ENCODE peak calls at places on chromosome 7, in four cellular contexts. R is AG04450, N is suprapubic skin, I is HL-60. S is an unnamed sample.

GRCh38 chr7:98429799-98430198 is 28.9 kb upstream of the BAIAP2L1 start:
- DNase-seq in I (no peak), R (no peak), N (no peak), S (no peak)

GRCh38 chr7:138606251-138606650 is 94.9 kb downstream of the SVOPL start:
- DNase-seq in I (no peak), R (no peak), N (no peak), S (no peak)

GRCh38 chr7:142381727-142382409 is 124.0 kb upstream of the PRSS58 start:
- DNase-seq in N (no peak), R (no peak), I (no peak), S (no peak)

GRCh38 chr7:151814400-151814914 is 62.5 kb downstream of the PRKAG2 start:
- DNase-seq in N (no peak), R (no peak), I (no peak), S (no peak)

GRCh38 chr7:128454808-128455555 is 696 bp upstream of the HILPDA start:
- DNase-seq in R (no peak), I (no peak), N (no peak), S (peak; percentile 71)

GRCh38 chr7:151592868-151593486 is 73.3 kb upstream of the RHEB start:
- DNase-seq in I (no peak), N (no peak), R (peak; percentile 73), S (peak; percentile 97)

GRCh38 chr7:47088329-47089067 is 493.4 kb downstream of the TNS3 start:
- DNase-seq in I (peak; percentile 11), R (no peak), N (no peak), S (peak; percentile 78)

GRCh38 chr7:139594911-139595476 is 71.5 kb downstream of the CLEC2L start:
- DNase-seq in R (no peak), N (no peak), I (no peak), S (no peak)

GRCh38 chr7:47404005-47404404 is 177.9 kb downstream of the TNS3 start:
- DNase-seq in I (no peak), N (peak; percentile 29), R (no peak), S (no peak)

GRCh38 chr7:110253083-110253482 is 837.8 kb upstream of the LRRN3 start:
- DNase-seq in I (no peak), R (no peak), N (no peak), S (no peak)

GRCh38 chr7:143245123-143245522 is 18.1 kb upstream of the GSTK1 start:
- DNase-seq in I (peak; percentile 64), R (no peak), N (no peak), S (peak; percentile 10)

GRCh38 chr7:5702876-5703571 is 78.4 kb downstream of the RNF216 start:
- DNase-seq in I (no peak), N (no peak), R (no peak), S (no peak)

GRCh38 chr7:90897961-90898469 is 301.9 kb downstream of the CDK14 start:
- DNase-seq in R (no peak), I (no peak), N (no peak), S (peak; percentile 17)

GRCh38 chr7:139830292-139830691 is 1.2 kb downstream of the TBXAS1 start:
- DNase-seq in I (no peak), N (no peak), R (no peak), S (no peak)

GRCh38 chr7:51029586-51030230 is 247.0 kb upstream of the GRB10 start:
- DNase-seq in N (no peak), I (no peak), R (peak; percentile 74), S (peak; percentile 92)

GRCh38 chr7:115941703-115942268 is 88.8 kb downstream of the TFEC start:
- DNase-seq in N (no peak), I (no peak), R (no peak), S (peak; percentile 46)

GRCh38 chr7:128860158-128861073 is 2.2 kb upstream of the ATP6V1F start:
- DNase-seq in I (no peak), R (peak; percentile 46), N (no peak), S (peak; percentile 77)

GRCh38 chr7:55774327-55775050 is 88.1 kb downstream of the SEPTIN14 start:
- DNase-seq in N (peak; percentile 57), I (no peak), R (no peak), S (no peak)

GRCh38 chr7:99407849-99408346 is 499 bp downstream of the PDAP1 start:
- DNase-seq in I (no peak), R (no peak), N (no peak), S (peak; percentile 86)

GRCh38 chr7:65966167-65966566 is 15.8 kb downstream of the GUSB start:
- DNase-seq in R (no peak), I (no peak), N (no peak), S (no peak)
- H3K4me3 ChIP-seq in R (no peak overlapping the region), I (no peak overlapping the region), N (no peak overlapping the region), S (no peak overlapping the region)

GRCh38 chr7:70937424-70937823 is 194.5 kb upstream of the GALNT17 start:
- DNase-seq in I (no peak), R (no peak), N (no peak), S (no peak)
- H3K4me3 ChIP-seq in I (no peak overlapping the region), R (no peak overlapping the region), N (no peak overlapping the region), S (no peak overlapping the region)

DNA sequence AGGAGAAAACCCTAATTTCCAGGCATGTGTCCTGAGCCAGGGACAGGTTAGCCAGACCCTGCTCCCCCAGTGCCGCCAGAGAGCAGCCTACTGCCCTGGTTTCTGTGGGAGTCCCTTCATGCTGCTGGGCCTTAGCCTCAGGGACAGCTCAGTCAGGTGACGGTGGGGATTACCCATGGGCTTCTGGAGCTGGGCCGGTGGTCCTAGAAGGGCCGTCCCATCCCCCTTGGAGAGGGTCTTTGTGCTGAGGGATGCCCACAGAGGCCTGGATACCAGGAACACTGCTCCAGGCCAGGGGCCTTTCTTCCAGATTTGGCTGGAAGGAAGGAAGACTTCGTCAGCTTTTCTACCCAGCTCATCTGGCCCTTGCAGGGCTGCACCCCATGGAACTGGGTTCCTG is 71.4 kb upstream of the ZNF722 start:
- DNase-seq in R (no peak), I (no peak), N (no peak), S (no peak)
- H3K4me3 ChIP-seq in R (no peak overlapping the region), I (no peak overlapping the region), N (peak overlapping the region; percentile 58), S (no peak overlapping the region)

GRCh38 chr7:149827089-149827981 is 10.8 kb upstream of the ZNF862 start:
- DNase-seq in R (no peak), I (no peak), N (no peak), S (no peak)

GRCh38 chr7:149828357-149829309 is 9.5 kb upstream of the ZNF862 start:
- DNase-seq in N (no peak), R (no peak), I (no peak), S (no peak)

GRCh38 chr7:149824748-149825566 is 13.2 kb upstream of the ZNF862 start:
- DNase-seq in R (no peak), N (no peak), I (no peak), S (no peak)

GRCh38 chr7:149825567-149826343 is 12.4 kb upstream of the ZNF862 start:
- DNase-seq in R (no peak), I (no peak), N (no peak), S (no peak)

DNA sequence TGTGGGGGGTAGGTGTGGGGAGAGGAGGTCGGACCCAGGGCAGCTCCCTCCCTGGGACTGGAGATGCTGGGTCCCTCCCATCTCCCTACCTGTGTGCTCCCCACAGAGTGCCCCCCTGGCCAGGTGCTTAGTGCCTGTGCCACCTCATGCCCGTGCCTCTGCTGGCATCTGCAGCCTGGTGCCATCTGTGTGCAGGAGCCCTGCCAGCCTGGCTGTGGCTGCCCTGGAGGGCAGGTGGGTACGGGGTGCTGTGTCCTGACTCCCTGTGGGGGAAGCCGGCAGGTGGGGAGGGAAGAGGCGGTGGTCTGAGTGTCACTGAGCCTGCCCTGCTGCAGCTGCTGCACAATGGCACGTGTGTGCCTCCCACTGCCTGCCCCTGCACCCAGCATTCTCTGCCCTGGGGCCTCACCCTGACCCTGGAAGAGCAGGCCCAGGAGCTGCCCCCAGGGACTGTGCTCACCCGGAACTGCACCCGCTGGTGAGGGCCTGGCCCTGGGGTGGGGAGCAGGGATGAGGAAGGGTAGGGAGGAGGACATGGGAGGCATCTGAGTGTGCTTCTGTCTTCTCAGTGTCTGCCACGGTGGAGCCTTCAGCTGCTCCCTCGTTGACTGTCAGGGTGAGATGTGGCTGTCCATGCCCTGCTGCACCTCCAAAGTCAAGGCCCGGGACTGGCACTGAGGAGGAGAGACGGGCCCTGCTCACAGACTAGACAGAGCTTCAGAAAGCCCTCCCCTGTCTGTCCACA is 11.7 kb upstream of the ZNF862 start:
- DNase-seq in R (no peak), I (no peak), N (no peak), S (no peak)
- H3K4me3 ChIP-seq in R (no peak overlapping the region), I (no peak overlapping the region), N (no peak overlapping the region), S (no peak overlapping the region)

GRCh38 chr7:149604521-149604920 is 106.9 kb upstream of the ZNF746 start:
- DNase-seq in R (no peak), I (no peak), N (no peak), S (no peak)

GRCh38 chr7:149595541-149595940 is 97.9 kb upstream of the ZNF746 start:
- DNase-seq in R (no peak), N (no peak), I (no peak), S (no peak)

GRCh38 chr7:149595078-149595477 is 97.5 kb upstream of the ZNF746 start:
- DNase-seq in R (no peak), N (no peak), I (no peak), S (no peak)

GRCh38 chr7:149598721-149599308 is 101.2 kb upstream of the ZNF746 start:
- DNase-seq in R (no peak), I (no peak), N (no peak), S (peak; percentile 37)

DNA sequence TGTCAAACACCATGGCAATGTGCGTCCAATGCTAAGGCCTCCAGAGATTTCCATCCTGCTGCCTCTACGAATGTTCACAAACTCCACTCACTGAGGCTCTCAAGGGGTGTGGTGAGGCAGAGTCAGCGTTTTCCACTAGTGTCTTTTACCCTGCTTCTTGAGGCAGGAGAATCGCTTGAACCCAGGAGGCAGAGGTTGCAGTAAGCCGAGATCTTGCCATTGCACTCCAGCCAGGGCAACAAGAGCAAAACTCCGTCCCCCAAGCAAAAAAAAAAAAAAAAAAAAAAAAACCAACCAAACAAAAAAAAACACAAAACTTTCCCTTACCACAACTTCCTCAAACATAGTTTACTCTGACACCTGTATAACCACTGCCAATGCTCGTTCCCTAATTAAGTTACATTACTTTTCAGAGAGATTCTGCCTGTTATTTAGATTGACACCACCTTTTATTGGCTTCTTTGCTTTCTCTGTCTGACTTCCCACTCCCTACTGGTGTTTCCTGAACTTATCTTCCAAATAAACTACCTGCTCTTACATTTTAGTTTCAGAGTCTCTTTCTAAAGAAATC is 102.1 kb upstream of the ZNF746 start:
- DNase-seq in N (no peak), R (no peak), I (no peak), S (no peak)
- H3K4me3 ChIP-seq in N (no peak overlapping the region), R (no peak overlapping the region), I (no peak overlapping the region), S (no peak overlapping the region)

GRCh38 chr7:97117372-97118188 is at the start of gene SDHAF3:
- DNase-seq in R (peak; percentile 96), I (peak; percentile 98), N (peak; percentile 99), S (peak; percentile 98)
- H3K4me3 ChIP-seq in R (peak within 1 kb of the TSS; percentile 97), I (peak within 1 kb of the TSS; percentile 71), N (peak within 1 kb of the TSS; percentile 68), S (peak within 1 kb of the TSS; percentile 84)

S was measured in fibroblast of the aortic adventitia.